ENCODE peak calls at places on chromosomes 4 and X, in five cellular contexts. One of them, this sample, is unnamed.

GRCh38 chrX:24426340-24426913 is 38.7 kb upstream of the PDK3 start:
- DNase-seq in H1: no peak
- DNase-seq in H9: no peak
- DNase-seq in neuronal stem cell: no peak
- DNase-seq in mesenchymal stem cell: no peak
- DNase-seq in this sample: peak

GRCh38 chr4:48898733-48899431 is 7.7 kb downstream of the OCIAD2 start:
- DNase-seq in H1: no peak
- DNase-seq in mesenchymal stem cell: peak
- DNase-seq in H9: no peak
- DNase-seq in neuronal stem cell: no peak
- DNase-seq in this sample: no peak

GRCh38 chr4:47210828-47211227 is 179.5 kb downstream of the GABRB1 start:
- DNase-seq in neuronal stem cell: no peak
- DNase-seq in H1: no peak
- DNase-seq in mesenchymal stem cell: peak
- DNase-seq in H9: no peak
- DNase-seq in this sample: no peak

GRCh38 chrX:73289039-73289438 is 74.4 kb upstream of the NAP1L2 start:
- DNase-seq in H9: peak
- DNase-seq in neuronal stem cell: no peak
- DNase-seq in mesenchymal stem cell: no peak
- DNase-seq in H1: peak
- DNase-seq in this sample: no peak

GRCh38 chr4:184669251-184669650 is 19.7 kb downstream of the PRIMPOL start:
- DNase-seq in neuronal stem cell: no peak
- DNase-seq in H9: no peak
- DNase-seq in H1: no peak
- DNase-seq in mesenchymal stem cell: no peak
- DNase-seq in this sample: peak

GRCh38 chr4:1598641-1599481 is 85.3 kb downstream of the FAM53A start:
- DNase-seq in mesenchymal stem cell: no peak
- DNase-seq in H1: no peak
- DNase-seq in neuronal stem cell: no peak
- DNase-seq in H9: no peak
- DNase-seq in this sample: no peak

GRCh38 chr4:76610751-76611150 is 175.7 kb downstream of the SHROOM3 start:
- DNase-seq in H1: no peak
- DNase-seq in neuronal stem cell: no peak
- DNase-seq in H9: no peak
- DNase-seq in mesenchymal stem cell: no peak
- DNase-seq in this sample: no peak

GRCh38 chrX:130196453-130196852 is 24.7 kb downstream of the RAB33A start:
- DNase-seq in H1: no peak
- DNase-seq in neuronal stem cell: no peak
- DNase-seq in mesenchymal stem cell: peak
- DNase-seq in H9: no peak
- DNase-seq in this sample: no peak

GRCh38 chr4:76755756-76756155 is 142.2 kb downstream of the SOWAHB start:
- DNase-seq in H9: no peak
- DNase-seq in H1: no peak
- DNase-seq in neuronal stem cell: no peak
- DNase-seq in mesenchymal stem cell: no peak
- DNase-seq in this sample: no peak

GRCh38 chr4:150942539-150942938 is 72.5 kb downstream of the LRBA start:
- DNase-seq in H9: no peak
- DNase-seq in mesenchymal stem cell: no peak
- DNase-seq in neuronal stem cell: no peak
- DNase-seq in H1: no peak
- DNase-seq in this sample: no peak

GRCh38 chr4:165359501-165359900 is 19.3 kb upstream of the CPE start:
- DNase-seq in H9: no peak
- DNase-seq in neuronal stem cell: no peak
- DNase-seq in mesenchymal stem cell: peak
- DNase-seq in H1: no peak
- DNase-seq in this sample: no peak

GRCh38 chrX:131907488-131908314 is 115.4 kb upstream of the STK26 start:
- DNase-seq in mesenchymal stem cell: no peak
- DNase-seq in H1: no peak
- DNase-seq in neuronal stem cell: no peak
- DNase-seq in H9: peak
- DNase-seq in this sample: peak

GRCh38 chr4:132108784-132109183 is 1040.3 kb upstream of the PCDH10 start:
- DNase-seq in neuronal stem cell: no peak
- DNase-seq in H9: no peak
- DNase-seq in H1: no peak
- DNase-seq in mesenchymal stem cell: no peak
- DNase-seq in this sample: no peak

GRCh38 chr4:2793920-2794706 is 1.2 kb downstream of the SH3BP2 start:
- DNase-seq in neuronal stem cell: no peak
- DNase-seq in H1: no peak
- DNase-seq in H9: peak
- DNase-seq in mesenchymal stem cell: peak
- DNase-seq in this sample: peak

GRCh38 chr4:6362243-6362885 is 92.7 kb downstream of the WFS1 start:
- DNase-seq in H1: no peak
- DNase-seq in mesenchymal stem cell: no peak
- DNase-seq in neuronal stem cell: no peak
- DNase-seq in H9: no peak
- DNase-seq in this sample: no peak

GRCh38 chr4:181503800-181504364 is 739.3 kb upstream of the TENM3 start:
- DNase-seq in mesenchymal stem cell: no peak
- DNase-seq in neuronal stem cell: no peak
- DNase-seq in H1: no peak
- DNase-seq in H9: peak
- DNase-seq in this sample: no peak

GRCh38 chrX:49675075-49675719 is 20.6 kb downstream of the PAGE1 start:
- DNase-seq in H9: no peak
- DNase-seq in H1: no peak
- DNase-seq in mesenchymal stem cell: no peak
- DNase-seq in neuronal stem cell: no peak
- DNase-seq in this sample: no peak

GRCh38 chr4:42600578-42600977 is 56.3 kb downstream of the ATP8A1 start:
- DNase-seq in mesenchymal stem cell: no peak
- DNase-seq in H1: no peak
- DNase-seq in neuronal stem cell: no peak
- DNase-seq in H9: no peak
- DNase-seq in this sample: no peak
- H2BK12ac ChIP-seq in mesenchymal stem cell: no peak
- H2BK12ac ChIP-seq in H1: no peak
- H2BK12ac ChIP-seq in neuronal stem cell: no peak
- H2BK12ac ChIP-seq in H9: no peak
- H2BK12ac ChIP-seq in this sample: no peak

GRCh38 chr4:174528226-174528625 is 5.9 kb upstream of the HPGD start:
- DNase-seq in H9: no peak
- DNase-seq in H1: no peak
- DNase-seq in mesenchymal stem cell: no peak
- DNase-seq in neuronal stem cell: no peak
- DNase-seq in this sample: no peak

GRCh38 chr4:174534461-174534860 is 12.2 kb upstream of the HPGD start:
- DNase-seq in H1: no peak
- DNase-seq in neuronal stem cell: no peak
- DNase-seq in H9: no peak
- DNase-seq in mesenchymal stem cell: no peak
- DNase-seq in this sample: peak

GRCh38 chr4:174532479-174532878 is 10.2 kb upstream of the HPGD start:
- DNase-seq in H9: no peak
- DNase-seq in H1: no peak
- DNase-seq in neuronal stem cell: no peak
- DNase-seq in mesenchymal stem cell: no peak
- DNase-seq in this sample: no peak

GRCh38 chr4:174526731-174527130 is 4.4 kb upstream of the HPGD start:
- DNase-seq in H1: no peak
- DNase-seq in H9: no peak
- DNase-seq in mesenchymal stem cell: no peak
- DNase-seq in neuronal stem cell: no peak
- DNase-seq in this sample: no peak

DNA sequence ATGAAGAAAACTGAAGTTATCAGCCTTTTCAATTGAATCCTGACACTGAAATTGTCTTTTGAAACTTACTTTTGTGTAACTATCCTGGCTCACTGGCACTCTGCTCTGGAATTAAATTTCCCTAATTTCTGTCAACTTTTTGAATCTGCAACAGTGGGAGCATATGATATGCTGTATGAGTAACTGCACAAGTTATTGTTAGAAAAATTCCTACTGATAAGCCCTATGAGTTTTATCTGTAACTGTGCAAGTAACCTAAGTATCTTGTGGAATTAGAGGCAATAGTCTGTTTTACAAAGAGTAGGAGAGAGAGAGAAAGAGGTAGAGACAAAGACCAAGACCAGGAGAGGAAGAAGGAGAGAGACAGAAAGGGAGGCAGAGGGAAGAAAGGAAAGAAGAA is 9.2 kb upstream of the HPGD start:
- DNase-seq in mesenchymal stem cell: no peak
- DNase-seq in neuronal stem cell: no peak
- DNase-seq in H9: no peak
- DNase-seq in H1: no peak
- DNase-seq in this sample: no peak
- H2BK12ac ChIP-seq in mesenchymal stem cell: no peak
- H2BK12ac ChIP-seq in neuronal stem cell: no peak
- H2BK12ac ChIP-seq in H9: no peak
- H2BK12ac ChIP-seq in H1: no peak
- H2BK12ac ChIP-seq in this sample: no peak

GRCh38 chr4:148141536-148141935 is 300.7 kb downstream of the NR3C2 start:
- DNase-seq in H1: no peak
- DNase-seq in neuronal stem cell: no peak
- DNase-seq in mesenchymal stem cell: no peak
- DNase-seq in H9: no peak
- DNase-seq in this sample: no peak
- H2BK12ac ChIP-seq in H1: no peak
- H2BK12ac ChIP-seq in neuronal stem cell: no peak
- H2BK12ac ChIP-seq in mesenchymal stem cell: no peak
- H2BK12ac ChIP-seq in H9: no peak
- H2BK12ac ChIP-seq in this sample: no peak

GRCh38 chr4:14965071-14965470 is 37.2 kb upstream of the CPEB2 start:
- DNase-seq in mesenchymal stem cell: peak
- DNase-seq in neuronal stem cell: no peak
- DNase-seq in H9: no peak
- DNase-seq in H1: no peak
- DNase-seq in this sample: no peak

GRCh38 chr4:14958436-14958835 is 43.8 kb upstream of the CPEB2 start:
- DNase-seq in H9: no peak
- DNase-seq in neuronal stem cell: no peak
- DNase-seq in mesenchymal stem cell: no peak
- DNase-seq in H1: no peak
- DNase-seq in this sample: no peak

DNA sequence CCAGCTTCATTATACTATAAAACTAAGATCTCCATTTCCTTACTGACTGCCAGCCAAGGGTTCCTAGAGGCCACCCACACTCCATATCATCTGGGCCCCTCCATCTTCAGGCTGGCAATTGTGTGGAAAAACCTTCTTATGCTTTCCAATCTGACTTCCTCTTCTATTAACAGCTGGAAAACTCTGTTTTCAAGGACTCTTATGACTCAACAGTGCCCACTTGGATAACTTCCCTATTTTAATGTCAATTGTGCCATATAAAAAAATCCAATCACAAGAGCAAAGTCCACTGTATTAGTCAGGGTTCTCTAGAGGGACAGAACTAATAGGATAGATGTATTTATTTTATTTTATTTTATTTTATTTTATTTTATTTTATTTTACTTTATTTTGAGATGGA is 41.0 kb upstream of the CPEB2 start:
- DNase-seq in neuronal stem cell: no peak
- DNase-seq in mesenchymal stem cell: no peak
- DNase-seq in H1: no peak
- DNase-seq in H9: no peak
- DNase-seq in this sample: no peak
- H2BK12ac ChIP-seq in neuronal stem cell: no peak
- H2BK12ac ChIP-seq in mesenchymal stem cell: no peak
- H2BK12ac ChIP-seq in H1: no peak
- H2BK12ac ChIP-seq in H9: no peak
- H2BK12ac ChIP-seq in this sample: no peak

GRCh38 chr4:24805566-24805965 is 10.2 kb downstream of the SOD3 start:
- DNase-seq in H9: no peak
- DNase-seq in H1: no peak
- DNase-seq in mesenchymal stem cell: no peak
- DNase-seq in neuronal stem cell: no peak
- DNase-seq in this sample: no peak

GRCh38 chr4:24801136-24801855 is 5.9 kb downstream of the SOD3 start:
- DNase-seq in H9: no peak
- DNase-seq in neuronal stem cell: no peak
- DNase-seq in mesenchymal stem cell: no peak
- DNase-seq in H1: no peak
- DNase-seq in this sample: no peak

GRCh38 chr4:24800273-24800880 is 5.0 kb downstream of the SOD3 start:
- DNase-seq in neuronal stem cell: no peak
- DNase-seq in H9: no peak
- DNase-seq in H1: no peak
- DNase-seq in mesenchymal stem cell: no peak
- DNase-seq in this sample: no peak

GRCh38 chr4:24805036-24805435 is 9.7 kb downstream of the SOD3 start:
- DNase-seq in H9: no peak
- DNase-seq in neuronal stem cell: no peak
- DNase-seq in H1: no peak
- DNase-seq in mesenchymal stem cell: no peak
- DNase-seq in this sample: peak

GRCh38 chr4:24802648-24803047 is 7.3 kb downstream of the SOD3 start:
- DNase-seq in mesenchymal stem cell: no peak
- DNase-seq in neuronal stem cell: no peak
- DNase-seq in H1: no peak
- DNase-seq in H9: no peak
- DNase-seq in this sample: no peak
- H2BK12ac ChIP-seq in mesenchymal stem cell: no peak
- H2BK12ac ChIP-seq in neuronal stem cell: no peak
- H2BK12ac ChIP-seq in H1: no peak
- H2BK12ac ChIP-seq in H9: no peak
- H2BK12ac ChIP-seq in this sample: no peak

DNA sequence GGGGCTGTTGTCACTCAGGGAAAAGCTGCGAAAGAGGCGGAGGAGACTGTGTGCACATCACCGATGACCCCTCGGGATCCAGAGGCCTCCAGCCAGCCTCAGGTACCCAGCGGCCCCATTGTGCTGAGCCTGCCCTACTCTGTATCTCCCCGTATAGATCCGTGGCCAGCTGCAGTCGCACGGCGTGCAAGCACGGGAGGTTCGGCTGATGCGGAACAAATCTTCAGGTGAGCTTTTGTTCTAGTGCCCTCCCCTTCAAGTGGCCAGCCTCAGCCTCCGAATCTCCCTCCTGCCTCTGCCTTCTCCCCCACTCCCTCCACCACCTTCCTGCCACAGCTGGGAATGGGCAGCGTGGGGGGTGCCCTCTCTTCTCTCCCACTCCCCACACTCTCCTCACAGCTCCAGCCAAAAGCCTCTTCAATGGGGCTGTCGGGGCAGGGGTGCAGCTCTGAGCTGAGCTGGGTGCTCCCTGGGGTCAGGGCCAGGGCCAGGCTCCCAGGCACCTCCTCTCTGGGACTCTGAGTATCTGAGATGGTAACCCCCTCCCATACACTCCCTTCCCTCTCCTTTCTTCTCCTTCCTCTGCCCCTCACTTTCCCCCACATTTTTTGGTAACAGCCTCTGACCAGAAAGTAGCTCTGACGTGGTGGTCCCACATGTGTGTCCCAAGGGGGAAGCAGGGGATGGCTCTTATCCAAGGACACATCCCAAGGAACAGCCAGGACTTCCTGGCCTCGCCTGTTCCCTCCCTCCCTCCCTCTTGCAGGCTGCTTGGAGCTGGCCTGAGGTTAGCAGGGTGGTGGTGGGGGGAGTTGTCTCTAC is 20.4 kb upstream of the UBA1 start:
- DNase-seq in neuronal stem cell: no peak
- DNase-seq in H1: no peak
- DNase-seq in mesenchymal stem cell: no peak
- DNase-seq in H9: no peak
- DNase-seq in this sample: no peak
- H2BK12ac ChIP-seq in neuronal stem cell: no peak
- H2BK12ac ChIP-seq in H1: no peak
- H2BK12ac ChIP-seq in mesenchymal stem cell: no peak
- H2BK12ac ChIP-seq in H9: no peak
- H2BK12ac ChIP-seq in this sample: no peak

This sample was measured in trophoblast cell.